ENCODE peak calls at places on chromosomes 11 and 22, in four cellular contexts. R, E, V and B are unnamed samples. For H3K4me1, the result is how much of the 10 kb centered on the place peaks cover.

GRCh38 chr11:68256331-68256741 is 15.4 kb downstream of the C11orf24 start:
- DNase-seq in R (peak), E (no peak), V (no peak), B (no peak)

GRCh38 chr11:23866641-23867040 is 630.2 kb upstream of the LUZP2 start:
- DNase-seq in V (peak), E (no peak), R (peak), B (no peak)

GRCh38 chr22:49152930-49153770 is 674.5 kb downstream of the BRD1 start:
- DNase-seq in V (no peak), E (no peak), R (no peak), B (no peak)

GRCh38 chr11:112157274-112157766 is 6.6 kb downstream of the IL18 start:
- DNase-seq in R (peak), V (peak), E (peak), B (no peak)

GRCh38 chr11:2442554-2442953 is 1.8 kb downstream of the TRPM5 start:
- DNase-seq in V (no peak), E (no peak), R (no peak), B (no peak)

GRCh38 chr11:75492181-75492820 is 33.4 kb downstream of the GDPD5 start:
- DNase-seq in E (no peak), V (no peak), R (no peak), B (peak)

GRCh38 chr11:66600219-66600923 is 7.4 kb downstream of the CCS start:
- DNase-seq in V (no peak), R (no peak), E (no peak), B (no peak)

GRCh38 chr22:42068351-42068730 is 2.3 kb downstream of the NAGA start:
- DNase-seq in E (no peak), V (no peak), R (no peak), B (no peak)

GRCh38 chr22:35192121-35192918 is 65.0 kb upstream of the HMGXB4 start:
- DNase-seq in E (no peak), R (no peak), V (no peak), B (no peak)

GRCh38 chr22:49016909-49017768 is 810.5 kb downstream of the BRD1 start:
- DNase-seq in E (no peak), V (no peak), R (no peak), B (peak)

GRCh38 chr11:26095340-26095739 is 236.6 kb upstream of the ANO3 start:
- DNase-seq in R (no peak), V (no peak), E (no peak), B (peak)

GRCh38 chr11:63756919-63757761 is 11.4 kb downstream of the ZFTA start:
- DNase-seq in V (no peak), E (no peak), R (no peak), B (no peak)

GRCh38 chr11:117780456-117780855 is 16.6 kb downstream of the DSCAML1 start:
- DNase-seq in V (no peak), E (no peak), R (no peak), B (peak)

GRCh38 chr11:121797496-121797895 is 318.5 kb downstream of the BLID start:
- DNase-seq in R (no peak), V (no peak), E (no peak), B (no peak)

GRCh38 chr11:9851366-9851765 is 187.5 kb downstream of the SWAP70 start:
- DNase-seq in V (no peak), E (no peak), R (peak), B (no peak)

GRCh38 chr11:109696191-109696897 is 274.4 kb downstream of the C11orf87 start:
- DNase-seq in E (peak), R (peak), V (no peak), B (no peak)

GRCh38 chr22:50261615-50262459 is at the start of gene MAPK12:
- DNase-seq in E (no peak), R (peak), V (peak), B (peak)

GRCh38 chr11:35146711-35147110 is 7.7 kb downstream of the CD44 start:
- DNase-seq in V (no peak), E (no peak), R (peak), B (no peak)

GRCh38 chr11:6606471-6607189 is 3.1 kb downstream of the ILK start:
- DNase-seq in E (peak), V (peak), R (peak), B (peak)

GRCh38 chr11:65856689-65857499 is 1.1 kb downstream of the CFL1 start:
- DNase-seq in R (peak), V (peak), E (no peak), B (peak)

GRCh38 chr11:72899238-72899637 is 85.0 kb downstream of the ATG16L2 start:
- DNase-seq in V (no peak), E (no peak), R (peak), B (no peak)

GRCh38 chr11:34531663-34532062 is 18.1 kb upstream of the ELF5 start:
- DNase-seq in E (no peak), R (peak), V (no peak), B (no peak)

GRCh38 chr11:113237261-113237660 is 77.1 kb upstream of the TTC12 start:
- DNase-seq in E (no peak), R (no peak), V (no peak), B (no peak)

GRCh38 chr11:113240389-113240788 is 74.0 kb upstream of the TTC12 start:
- DNase-seq in E (no peak), R (no peak), V (no peak), B (no peak)

GRCh38 chr11:113241190-113242051 is 73.0 kb upstream of the TTC12 start:
- DNase-seq in V (no peak), E (no peak), R (peak), B (no peak)

GRCh38 chr11:113240790-113241189 is 73.6 kb upstream of the TTC12 start:
- DNase-seq in R (no peak), E (no peak), V (peak), B (no peak)

DNA sequence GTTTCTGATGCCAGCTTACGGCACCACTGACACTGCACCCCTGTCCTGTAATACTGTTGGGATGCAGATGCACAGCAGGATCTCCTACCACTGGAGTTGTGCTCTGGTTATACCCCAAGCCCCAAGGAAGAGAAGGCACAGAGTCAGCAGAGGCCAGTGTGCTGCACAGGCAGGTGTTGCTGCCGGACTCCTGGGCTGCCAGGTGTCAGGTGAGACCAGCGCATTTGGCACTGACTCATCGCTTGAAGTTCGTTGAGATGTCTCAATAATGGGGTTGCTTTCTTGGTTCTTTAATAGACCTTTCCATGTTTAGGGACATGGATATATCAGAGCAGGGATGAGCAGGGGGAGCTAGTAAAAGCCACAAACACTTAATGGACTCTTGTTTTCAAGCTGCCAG is 75.7 kb upstream of the TTC12 start:
- DNase-seq in R (no peak), E (no peak), V (no peak), B (no peak)
- H3K4me1 ChIP-seq in R (under half), E (under half), V (under half), B (under half)

GRCh38 chr11:32426192-32426591 is 9.1 kb downstream of the WT1 start:
- DNase-seq in V (no peak), R (no peak), E (no peak), B (peak)

GRCh38 chr11:32427616-32427934 is 7.8 kb downstream of the WT1 start:
- DNase-seq in V (no peak), R (no peak), E (no peak), B (no peak)

GRCh38 chr11:32427935-32428664 is 7.2 kb downstream of the WT1 start:
- DNase-seq in E (no peak), R (no peak), V (no peak), B (peak)

GRCh38 chr11:32428665-32429293 is 6.6 kb downstream of the WT1 start:
- DNase-seq in V (no peak), E (no peak), R (no peak), B (peak)

GRCh38 chr11:32426819-32427615 is 8.3 kb downstream of the WT1 start:
- DNase-seq in R (no peak), E (no peak), V (no peak), B (peak)
- TF ChIP-seq EZH2 in R (peak), E (peak), V (peak), B (peak)

DNA sequence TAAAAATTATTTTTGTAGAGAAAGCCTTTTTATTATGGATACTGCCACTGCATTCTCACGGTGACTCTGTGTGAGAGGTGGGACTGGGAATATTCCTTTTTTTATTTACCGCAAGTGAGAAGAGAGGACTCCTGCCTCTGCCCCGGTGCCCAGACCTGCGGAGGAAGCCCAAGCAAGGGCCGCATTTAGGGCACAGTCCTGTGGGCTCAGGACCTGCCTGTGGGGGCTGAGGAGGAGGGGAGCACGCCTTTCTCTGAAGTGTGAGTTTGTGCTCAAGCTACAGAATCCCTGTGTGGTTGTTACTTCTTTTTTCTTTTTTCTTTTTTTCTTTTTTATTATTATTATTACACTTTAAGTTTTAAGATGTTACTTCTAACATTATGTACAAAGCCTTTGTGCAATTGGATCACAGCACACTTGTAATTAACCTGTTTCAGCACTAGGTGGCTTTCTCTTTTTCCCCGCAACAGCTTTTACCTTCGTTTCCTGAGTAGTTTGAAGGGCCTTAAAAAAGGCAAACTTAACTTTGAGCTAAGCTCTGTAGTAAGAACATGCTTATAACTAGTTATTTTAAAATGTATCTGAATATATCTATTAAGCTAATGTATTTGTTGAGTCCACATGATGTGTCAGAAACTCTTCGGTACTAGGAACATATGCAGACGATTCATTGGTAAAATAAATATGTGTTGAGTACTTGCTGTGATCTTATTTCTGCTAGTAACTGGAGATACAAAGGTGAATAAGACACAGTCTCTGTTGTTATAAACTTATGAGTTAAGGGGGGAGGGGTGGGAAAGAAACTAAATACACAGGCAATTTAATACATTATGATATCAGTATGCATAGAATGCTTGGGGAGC is 18.3 kb downstream of the AMOTL1 start:
- DNase-seq in E (no peak), R (peak), V (no peak), B (peak)
- H3K4me1 ChIP-seq in E (under half), R (half or more), V (under half), B (under half)

GRCh38 chr11:31800398-31801265 is 10.5 kb downstream of the PAX6 start:
- DNase-seq in V (no peak), R (no peak), E (no peak), B (peak)
- TF ChIP-seq EZH2 in V (no peak), R (no peak), E (no peak), B (peak)